ENCODE peak calls at places on chromosomes 13 and 19, in seven cellular contexts. C is retinal pigment epithelial cell, L is body of pancreas, B is AG09319, U is cardiac muscle cell, Q is cardiac fibroblast, H is mesothelial cell of epicardium. P is an unnamed sample.

GRCh38 chr19:17607936-17608335 is 52.5 kb downstream of the COLGALT1 start:
- DNase-seq in B (no peak), U (no peak), Q (no peak), H (no peak), C (no peak), L (no peak), P (no peak)

GRCh38 chr13:73171926-73172325 is 113.1 kb downstream of the KLF5 start:
- DNase-seq in H (no peak), B (no peak), U (peak; percentile 84), Q (peak; percentile 77), L (no peak), C (no peak), P (no peak)

GRCh38 chr19:29873024-29873800 is 61.4 kb downstream of the CCNE1 start:
- DNase-seq in Q (peak; percentile 25), H (peak; percentile 68), C (no peak), L (peak; percentile 11), B (no peak), U (peak; percentile 34), P (peak; percentile 83)

GRCh38 chr19:52198678-52199077 is 8.8 kb downstream of the PPP2R1A start:
- DNase-seq in U (no peak), L (no peak), B (no peak), C (no peak), H (no peak), Q (no peak), P (no peak)

GRCh38 chr19:48933382-48933932 is at the start of gene DHDH:
- DNase-seq in H (peak; percentile 61), C (peak; percentile 39), B (no peak), L (peak; percentile 87), U (peak; percentile 60), Q (peak; percentile 54), P (peak; percentile 84)

GRCh38 chr13:27971236-27971645 is 2.1 kb upstream of the CDX2 start:
- DNase-seq in B (no peak), H (no peak), Q (no peak), L (no peak), C (no peak), U (no peak), P (no peak)

GRCh38 chr19:44156475-44156874 is 8.4 kb upstream of the ZNF226 start:
- DNase-seq in L (no peak), H (no peak), U (no peak), C (no peak), Q (no peak), B (no peak), P (no peak)

GRCh38 chr13:29679357-29680050 is 84.0 kb upstream of the SLC7A1 start:
- DNase-seq in B (no peak), Q (peak; percentile 18), L (peak; percentile 55), U (peak; percentile 27), H (no peak), C (no peak), P (no peak)

GRCh38 chr13:59437902-59438301 is 725.8 kb downstream of the DIAPH3 start:
- DNase-seq in L (no peak), B (no peak), H (no peak), C (no peak), Q (no peak), U (no peak), P (no peak)

GRCh38 chr19:4388171-4389063 is 11.9 kb downstream of the SH3GL1 start:
- DNase-seq in B (no peak), C (no peak), L (no peak), U (no peak), H (no peak), Q (no peak), P (no peak)

GRCh38 chr19:27748551-27749152 is 1464.3 kb downstream of the UQCRFS1 start:
- DNase-seq in H (no peak), Q (no peak), U (no peak), L (no peak), C (no peak), B (peak; percentile 14), P (no peak)

GRCh38 chr19:51724543-51724942 is 752 bp upstream of the HAS1 start:
- DNase-seq in L (no peak), B (no peak), U (peak; percentile 52), C (no peak), H (no peak), Q (peak; percentile 51), P (no peak)

GRCh38 chr19:6015841-6016545 is 38.1 kb upstream of the RANBP3 start:
- DNase-seq in C (no peak), L (no peak), U (no peak), B (no peak), H (no peak), Q (no peak), P (no peak)

GRCh38 chr19:15213715-15214381 is 13.1 kb upstream of the NOTCH3 start:
- DNase-seq in Q (peak; percentile 73), H (no peak), L (peak; percentile 56), B (no peak), C (no peak), U (peak; percentile 62), P (no peak)

GRCh38 chr19:14031719-14032480 is at the start of gene IL27RA:
- DNase-seq in C (no peak), Q (peak; percentile 50), B (no peak), L (peak; percentile 60), H (peak; percentile 41), U (peak; percentile 51), P (no peak)

GRCh38 chr19:12880551-12881171 is 588 bp downstream of the DNASE2 start:
- DNase-seq in Q (peak; percentile 38), U (peak; percentile 41), H (no peak), L (peak; percentile 34), B (no peak), C (no peak), P (no peak)

GRCh38 chr13:30175166-30175565 is 132.2 kb downstream of the KATNAL1 start:
- DNase-seq in B (no peak), L (no peak), Q (no peak), C (no peak), U (no peak), H (no peak), P (no peak)

GRCh38 chr13:94343243-94343585 is 136.3 kb downstream of the DCT start:
- DNase-seq in B (no peak), L (no peak), Q (no peak), C (peak; percentile 85), U (no peak), H (no peak), P (no peak)

GRCh38 chr13:98349731-98350305 is 172.7 kb upstream of the RNF113B start:
- DNase-seq in L (peak; percentile 36), H (no peak), U (no peak), B (no peak), C (no peak), Q (no peak), P (no peak)

GRCh38 chr19:40740747-40741146 is 9.5 kb downstream of the ACTMAP start:
- DNase-seq in B (peak; percentile 78), U (no peak), C (no peak), L (no peak), Q (no peak), H (no peak), P (no peak)

GRCh38 chr19:58387338-58388174 is 487 bp downstream of the RPS5 start:
- DNase-seq in Q (no peak), U (no peak), C (no peak), L (no peak), B (no peak), H (no peak), P (no peak)

GRCh38 chr13:89930861-89931260 is 1416.6 kb upstream of the MIR17HG start:
- DNase-seq in C (no peak), B (no peak), H (no peak), Q (peak; percentile 2), U (no peak), L (no peak), P (no peak)

GRCh38 chr13:20654156-20654555 is 49.3 kb upstream of the IL17D start:
- DNase-seq in B (no peak), Q (peak; percentile 23), C (no peak), H (no peak), L (no peak), U (peak; percentile 8), P (no peak)

GRCh38 chr13:25738342-25738771 is 313.5 kb downstream of the SHISA2 start:
- DNase-seq in Q (peak; percentile 61), U (peak; percentile 62), B (no peak), C (peak; percentile 23), H (no peak), L (peak; percentile 34), P (no peak)

GRCh38 chr13:102392810-102393209 is 9.0 kb downstream of the FGF14 start:
- DNase-seq in C (no peak), Q (no peak), L (no peak), B (no peak), H (no peak), U (no peak), P (no peak)

GRCh38 chr19:7197760-7198696 is 96.2 kb downstream of the INSR start:
- DNase-seq in B (peak; percentile 89), L (peak; percentile 94), Q (peak; percentile 97), U (peak; percentile 97), C (peak; percentile 76), H (peak; percentile 86), P (peak; percentile 93)
- TF ChIP-seq CTCF in B (peak; percentile 2), L (no peak), Q (no peak), U (peak; percentile 7), C (peak; percentile 12), H (no peak), P (peak; percentile 62)

DNA sequence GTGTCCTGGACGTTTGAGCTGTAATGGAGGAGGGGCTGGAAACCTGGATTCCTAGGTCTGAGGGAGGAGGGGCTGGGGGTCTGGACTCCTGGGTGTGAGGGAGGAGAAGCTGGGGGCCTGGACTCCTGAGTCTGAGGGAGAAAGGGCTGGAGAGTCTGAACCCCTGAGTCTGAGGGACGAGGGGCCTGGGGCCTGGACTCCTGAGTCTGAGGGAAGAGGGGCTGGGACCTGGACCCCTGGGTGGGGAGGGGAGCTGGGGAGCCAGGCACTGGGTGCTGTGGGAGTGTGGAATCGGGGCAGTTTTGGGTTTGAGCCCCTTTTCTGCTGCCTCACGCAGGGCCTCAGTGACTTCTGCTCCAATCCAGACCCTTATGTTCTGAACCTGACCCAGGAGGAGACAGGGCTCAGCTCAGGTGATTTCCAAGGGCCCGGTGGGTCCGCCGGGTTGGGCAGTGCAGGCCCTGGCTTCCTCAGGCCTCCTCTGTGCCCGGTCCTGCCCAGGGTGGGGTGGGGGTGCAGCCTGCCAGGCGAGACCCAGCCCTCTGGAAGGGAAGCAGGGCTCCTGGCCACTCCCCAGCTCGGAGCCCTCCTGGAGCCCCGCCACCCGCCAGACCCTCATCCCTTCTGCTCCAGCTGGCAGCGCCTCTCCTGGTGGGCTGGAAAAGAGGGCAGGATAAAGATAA is 14.4 kb downstream of the TTYH1 start:
- DNase-seq in C (no peak), U (no peak), Q (no peak), B (no peak), L (no peak), H (no peak), P (no peak)
- TF ChIP-seq CTCF in C (no peak), U (no peak), Q (no peak), B (no peak), L (no peak), H (no peak), P (no peak)

GRCh38 chr19:11295665-11296245 is at the start of gene TSPAN16:
- DNase-seq in C (no peak), L (no peak), U (no peak), B (no peak), H (no peak), Q (no peak), P (no peak)
- TF ChIP-seq CTCF in C (peak; percentile 21), L (no peak), U (no peak), B (peak; percentile 0), H (no peak), Q (no peak), P (no peak)

DNA sequence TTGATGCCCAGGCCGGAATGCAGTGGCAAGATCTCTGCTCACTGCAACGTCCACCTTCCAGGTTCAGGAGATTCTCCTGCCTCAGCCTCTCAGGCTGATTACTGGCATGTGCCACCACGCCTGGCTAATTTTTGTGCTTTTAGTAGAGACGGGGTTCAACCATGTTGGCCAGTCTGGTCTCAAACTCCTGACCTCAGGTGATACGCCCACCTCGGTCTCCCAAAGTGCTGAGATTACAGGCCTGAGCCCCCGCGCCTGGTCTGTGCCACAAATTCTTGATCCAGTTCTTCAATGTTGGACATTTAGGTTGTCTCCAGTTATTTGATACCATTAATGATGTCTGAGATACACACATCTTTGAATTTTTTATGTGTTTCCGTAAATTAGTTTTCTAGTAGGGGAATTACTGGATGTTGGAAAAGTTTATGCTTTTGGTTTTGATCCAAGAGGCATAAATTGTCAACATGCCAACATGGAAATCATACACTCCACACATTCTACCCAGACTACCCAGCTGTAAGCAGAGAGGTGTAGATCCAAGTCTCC is 525 bp upstream of the COG3 start:
- DNase-seq in U (no peak), B (no peak), L (no peak), C (no peak), H (no peak), Q (no peak), P (no peak)
- TF ChIP-seq CTCF in U (no peak), B (no peak), L (no peak), C (peak; percentile 44), H (no peak), Q (peak; percentile 51), P (peak; percentile 64)